ENCODE peak calls at places on chromosomes 13 and 19, in four cellular contexts. J is HL-60, N is suprapubic skin, Z is stomach. L is an unnamed sample.

GRCh38 chr19:48741222-48741999 is 1.0 kb upstream of the RASIP1 start:
- DNase-seq in J (no peak), N (no peak), Z (peak; percentile 66), L (no peak)

GRCh38 chr13:113650731-113651148 is 7.3 kb downstream of the ATP4B start:
- DNase-seq in J (no peak), N (peak; percentile 48), Z (peak; percentile 24), L (no peak)

GRCh38 chr13:26967119-26968038 is 204.2 kb downstream of the USP12 start:
- DNase-seq in J (no peak), N (no peak), Z (no peak), L (no peak)

GRCh38 chr13:111399776-111400505 is 79.5 kb downstream of the TEX29 start:
- DNase-seq in J (no peak), N (no peak), Z (peak; percentile 21), L (no peak)

GRCh38 chr13:42107006-42107405 is 58.6 kb downstream of the DGKH start:
- DNase-seq in J (no peak), N (no peak), Z (no peak), L (no peak)

GRCh38 chr13:97448503-97449251 is 14.7 kb downstream of the RAP2A start:
- DNase-seq in J (no peak), N (no peak), Z (no peak), L (no peak)

GRCh38 chr13:95607363-95607762 is 37.1 kb downstream of the DZIP1 start:
- DNase-seq in J (no peak), N (no peak), Z (no peak), L (no peak)

GRCh38 chr19:49491030-49491803 is 3.8 kb downstream of the RPL13A start:
- DNase-seq in J (no peak), N (no peak), Z (no peak), L (no peak)

GRCh38 chr19:48975947-48976847 is 11.1 kb downstream of the FTL start:
- DNase-seq in J (no peak), N (no peak), Z (no peak), L (no peak)

GRCh38 chr13:32911506-32911905 is 104.7 kb upstream of the KL start:
- DNase-seq in J (peak; percentile 71), N (no peak), Z (no peak), L (no peak)

GRCh38 chr13:79860757-79861156 is 379.8 kb downstream of the NDFIP2 start:
- DNase-seq in J (no peak), N (no peak), Z (no peak), L (no peak)

GRCh38 chr19:30064021-30064699 is 122.1 kb downstream of the URI1 start:
- DNase-seq in J (no peak), N (no peak), Z (no peak), L (no peak)

GRCh38 chr13:112454648-112455334 is 78.6 kb downstream of the SPACA7 start:
- DNase-seq in J (no peak), N (no peak), Z (no peak), L (no peak)

GRCh38 chr19:58552655-58553054 is 2.2 kb downstream of the CHMP2A start:
- DNase-seq in J (no peak), N (no peak), Z (no peak), L (no peak)

GRCh38 chr19:58550362-58551122 is 4.4 kb downstream of the CHMP2A start:
- DNase-seq in J (no peak), N (peak; percentile 60), Z (no peak), L (no peak)

GRCh38 chr19:58551577-58552471 is 3.1 kb downstream of the CHMP2A start:
- DNase-seq in J (no peak), N (peak; percentile 49), Z (no peak), L (no peak)

GRCh38 chr19:58549664-58550361 is 5.1 kb downstream of the CHMP2A start:
- DNase-seq in J (no peak), N (peak; percentile 49), Z (no peak), L (no peak)

DNA sequence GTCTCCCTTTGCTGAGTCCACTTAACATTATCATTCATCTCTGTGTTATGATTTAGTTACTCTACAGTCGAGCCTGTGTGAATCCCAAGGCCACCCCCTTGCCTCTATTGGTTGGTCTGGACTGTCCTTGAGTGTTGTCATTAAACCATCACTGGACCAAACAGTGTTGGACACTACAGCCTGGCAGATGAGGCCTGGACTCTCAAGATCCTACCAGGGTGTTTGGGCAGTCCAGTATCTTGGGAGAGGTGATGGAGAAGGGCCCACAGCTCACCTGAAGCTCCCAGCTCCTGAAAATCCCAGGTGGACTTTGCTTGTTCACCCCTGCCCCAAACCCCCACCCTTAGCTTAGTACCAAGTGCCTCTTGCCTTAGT is 3.8 kb downstream of the CHMP2A start:
- DNase-seq in J (no peak), N (peak; percentile 43), Z (no peak), L (no peak)
- TF ChIP-seq POLR2AphosphoS5 in J (no peak), N (no peak), Z (no peak), L (no peak)

DNA sequence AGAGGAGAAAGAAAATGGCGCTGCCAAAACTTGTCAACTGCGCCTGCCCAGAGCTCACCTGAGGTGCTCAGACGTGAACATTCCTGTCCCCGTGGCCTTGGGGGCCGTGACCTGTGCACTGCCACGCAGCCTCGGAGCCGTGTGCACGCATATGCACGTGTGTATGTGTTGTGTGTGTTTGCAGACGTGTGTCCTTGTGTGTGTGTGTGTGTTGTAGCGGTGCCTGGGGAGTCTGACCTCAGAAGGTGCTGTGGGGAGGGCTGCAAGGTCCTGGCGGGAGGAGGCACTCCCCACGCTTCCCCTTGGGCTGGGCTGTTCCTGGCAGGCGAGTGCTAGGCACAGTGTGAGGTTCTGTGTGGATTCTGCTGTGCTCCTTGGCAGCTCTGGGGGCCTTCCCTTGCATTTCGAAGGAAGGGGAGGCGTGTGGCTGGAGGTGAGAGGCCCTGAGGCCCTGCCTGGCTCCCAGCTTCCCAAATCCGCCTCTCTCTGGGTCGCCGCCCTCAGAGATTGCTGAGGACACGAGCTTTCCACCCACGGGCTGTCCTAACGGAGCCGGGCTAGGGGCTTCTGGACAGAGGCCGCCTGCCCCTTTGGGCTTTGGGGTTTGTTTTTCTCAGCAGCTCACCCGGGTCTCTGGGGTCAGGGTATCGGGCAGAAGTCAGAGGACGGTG is 4.5 kb downstream of the BSG start:
- DNase-seq in J (no peak), N (no peak), Z (no peak), L (no peak)
- TF ChIP-seq POLR2AphosphoS5 in J (no peak), N (no peak), Z (no peak), L (no peak)

GRCh38 chr13:110348309-110348625 is 41.2 kb downstream of the COL4A2 start:
- DNase-seq in J (peak; percentile 22), N (no peak), Z (no peak), L (no peak)
- TF ChIP-seq POLR2AphosphoS5 in J (no peak), N (no peak), Z (no peak), L (no peak)

GRCh38 chr19:11106477-11106876 is 17.2 kb downstream of the LDLR start:
- DNase-seq in J (no peak), N (no peak), Z (no peak), L (no peak)
- TF ChIP-seq POLR2AphosphoS5 in J (peak; percentile 11), N (no peak), Z (peak; percentile 24), L (no peak)

GRCh38 chr13:40187836-40188591 is 478.4 kb downstream of the FOXO1 start:
- DNase-seq in J (no peak), N (no peak), Z (no peak), L (no peak)

GRCh38 chr13:40189885-40190655 is 476.4 kb downstream of the FOXO1 start:
- DNase-seq in J (no peak), N (no peak), Z (no peak), L (no peak)

GRCh38 chr13:40190656-40191100 is 475.8 kb downstream of the FOXO1 start:
- DNase-seq in J (no peak), N (no peak), Z (peak; percentile 50), L (no peak)

GRCh38 chr13:40191186-40191980 is 475.1 kb downstream of the FOXO1 start:
- DNase-seq in J (no peak), N (no peak), Z (no peak), L (no peak)

GRCh38 chr13:40189426-40189825 is 477.0 kb downstream of the FOXO1 start:
- DNase-seq in J (no peak), N (no peak), Z (no peak), L (no peak)
- TF ChIP-seq POLR2AphosphoS5 in J (no peak), N (no peak), Z (no peak), L (no peak)

GRCh38 chr19:20167020-20167644 is at the start of gene ZNF486:
- DNase-seq in J (peak; percentile 80), N (peak; percentile 98), Z (peak; percentile 97), L (peak; percentile 72)
- TF ChIP-seq POLR2AphosphoS5 in J (no peak), N (no peak), Z (no peak), L (peak; percentile 89)

GRCh38 chr19:580274-580835 is 8.0 kb downstream of the BSG start:
- DNase-seq in J (no peak), N (peak; percentile 55), Z (no peak), L (no peak)
- TF ChIP-seq POLR2AphosphoS5 in J (no peak), N (no peak), Z (no peak), L (no peak)

GRCh38 chr19:35733180-35734125 is 8.8 kb downstream of the IGFLR1 start:
- DNase-seq in J (no peak), N (no peak), Z (no peak), L (no peak)
- TF ChIP-seq POLR2AphosphoS5 in J (no peak), N (no peak), Z (no peak), L (no peak)